ENCODE peak calls at places on chromosomes 12 and 14, in eight cellular contexts. C is right lobe of liver, O is mammary epithelial cell, K is cardiac muscle cell, Z is astrocyte, M is astrocyte of the spinal cord, Q is PC-3, F is lower leg skin. A is an unnamed sample.
A peak's percentile ranks its signal among the peaks of the same experiment; 100 is the strongest.

GRCh38 chr12:94327819-94328218 is 131.8 kb downstream of the CEP83 start:
- DNase-seq in M (no peak), F (no peak), O (peak; percentile 22), K (no peak), Z (peak; percentile 6), C (no peak), Q (no peak), A (no peak)

GRCh38 chr12:39352470-39352869 is 90.5 kb downstream of the KIF21A start:
- DNase-seq in F (no peak), M (no peak), O (no peak), Q (no peak), C (no peak), K (no peak), Z (no peak), A (no peak)

GRCh38 chr14:25570483-25570882 is 520.5 kb upstream of the STXBP6 start:
- DNase-seq in M (no peak), Q (no peak), K (no peak), C (no peak), F (no peak), O (no peak), Z (no peak), A (no peak)

GRCh38 chr14:50985816-50986396 is 41.6 kb upstream of the PYGL start:
- DNase-seq in F (no peak), Z (no peak), O (no peak), C (no peak), M (no peak), Q (no peak), K (no peak), A (no peak)

GRCh38 chr12:28063355-28063885 is 90.9 kb upstream of the PTHLH start:
- DNase-seq in O (no peak), C (no peak), Z (no peak), M (no peak), K (no peak), Q (peak; percentile 36), F (no peak), A (no peak)

GRCh38 chr14:57479197-57479596 is 14.5 kb downstream of the CCDC198 start:
- DNase-seq in Q (no peak), M (no peak), Z (no peak), O (no peak), F (no peak), K (no peak), C (no peak), A (no peak)

GRCh38 chr14:25862068-25862467 is 735.8 kb downstream of the NOVA1 start:
- DNase-seq in C (no peak), F (no peak), K (no peak), O (no peak), M (no peak), Q (no peak), Z (no peak), A (no peak)

GRCh38 chr12:60830381-60830780 is 1234.6 kb downstream of the SLC16A7 start:
- DNase-seq in Z (no peak), M (peak; percentile 1), O (peak; percentile 50), F (no peak), Q (peak; percentile 8), K (no peak), C (no peak), A (no peak)

GRCh38 chr14:54350196-54350595 is 46.6 kb upstream of the CDKN3 start:
- DNase-seq in O (no peak), C (no peak), M (peak; percentile 69), K (no peak), Q (no peak), Z (peak; percentile 18), F (no peak), A (no peak)

GRCh38 chr14:52706724-52707706 is at the start of gene PSMC6:
- DNase-seq in F (peak; percentile 99), M (peak; percentile 93), O (peak; percentile 91), Q (peak; percentile 91), Z (peak; percentile 73), K (peak; percentile 95), C (peak; percentile 98), A (peak; percentile 95)

GRCh38 chr14:65940056-65940735 is 527.7 kb downstream of the FUT8 start:
- DNase-seq in O (no peak), Z (no peak), C (no peak), K (peak; percentile 35), F (no peak), Q (peak; percentile 38), M (no peak), A (peak; percentile 57)

GRCh38 chr12:46959484-46959883 is 119.9 kb upstream of the PCED1B start:
- DNase-seq in F (no peak), C (no peak), K (no peak), Z (peak; percentile 79), Q (peak; percentile 98), O (peak; percentile 83), M (peak; percentile 75), A (no peak)

GRCh38 chr14:35155962-35156361 is 33.6 kb downstream of the PRORP start:
- DNase-seq in C (no peak), Z (peak; percentile 42), O (peak; percentile 78), Q (peak; percentile 27), F (no peak), M (peak; percentile 50), K (no peak), A (peak; percentile 59)
- H3K4me3 ChIP-seq in C (no peak overlapping the region), Z (no peak overlapping the region), O (no peak overlapping the region), Q (no peak overlapping the region), F (no peak overlapping the region), M (no peak overlapping the region), K (no peak overlapping the region), A (peak overlapping the region; percentile 4)

GRCh38 chr12:13161172-13161571 is 35.4 kb upstream of the EMP1 start:
- DNase-seq in K (no peak), M (no peak), O (no peak), Q (no peak), C (no peak), F (no peak), Z (no peak), A (no peak)
- TF ChIP-seq CTCF in K (peak; percentile 40), M (peak; percentile 49), O (peak; percentile 31), Q (peak; percentile 51), C (no peak), F (no peak), Z (peak; percentile 27), A (peak; percentile 21)

GRCh38 chr14:74084277-74085046 is at the start of the genes ALDH6A1 and LIN52:
- DNase-seq in C (peak; percentile 99), Q (peak; percentile 100), M (peak; percentile 100), K (peak; percentile 99), Z (peak; percentile 100), F (peak; percentile 100), O (peak; percentile 100), A (peak; percentile 100)

GRCh38 chr14:74081491-74081890 is 2.8 kb downstream of the ALDH6A1 start:
- DNase-seq in F (no peak), Q (no peak), M (no peak), Z (no peak), K (no peak), C (no peak), O (no peak), A (no peak)

GRCh38 chr14:74083784-74084276 is 423 bp downstream of the ALDH6A1 start:
- DNase-seq in C (no peak), M (no peak), K (no peak), O (no peak), Z (no peak), F (no peak), Q (no peak), A (no peak)

GRCh38 chr14:74085047-74085637 is 386 bp downstream of the LIN52 start:
- DNase-seq in Q (peak; percentile 21), C (no peak), F (peak; percentile 84), K (peak; percentile 36), O (peak; percentile 63), Z (peak; percentile 41), M (peak; percentile 38), A (peak; percentile 69)

DNA sequence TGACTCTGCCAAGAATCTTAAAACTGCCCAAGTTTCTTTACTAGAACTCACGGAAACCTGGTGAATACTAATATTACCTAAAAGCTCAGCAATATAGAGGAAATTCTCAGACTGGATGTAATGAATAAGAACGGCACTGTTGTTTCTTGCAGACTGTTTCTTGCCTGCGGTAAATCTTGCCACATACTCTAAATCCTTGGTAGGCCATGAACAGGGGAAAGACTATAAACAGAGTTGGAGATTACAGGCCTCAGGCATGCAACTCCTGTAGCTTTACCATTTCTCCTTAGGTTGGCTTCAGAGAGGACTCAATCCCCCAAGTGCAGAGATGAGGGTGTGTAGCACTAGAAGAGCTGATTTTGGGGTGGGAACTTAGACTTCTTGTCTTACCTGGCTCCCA is 1.1 kb downstream of the ALDH6A1 start:
- DNase-seq in Z (no peak), K (no peak), O (no peak), F (no peak), M (no peak), Q (no peak), C (no peak), A (no peak)
- H3K4me3 ChIP-seq in Z (no peak overlapping the region), K (peak overlapping the region; percentile 66), O (peak overlapping the region; percentile 76), F (no peak overlapping the region), M (no peak overlapping the region), Q (peak overlapping the region; percentile 88), C (peak overlapping the region; percentile 80), A (no peak overlapping the region)

DNA sequence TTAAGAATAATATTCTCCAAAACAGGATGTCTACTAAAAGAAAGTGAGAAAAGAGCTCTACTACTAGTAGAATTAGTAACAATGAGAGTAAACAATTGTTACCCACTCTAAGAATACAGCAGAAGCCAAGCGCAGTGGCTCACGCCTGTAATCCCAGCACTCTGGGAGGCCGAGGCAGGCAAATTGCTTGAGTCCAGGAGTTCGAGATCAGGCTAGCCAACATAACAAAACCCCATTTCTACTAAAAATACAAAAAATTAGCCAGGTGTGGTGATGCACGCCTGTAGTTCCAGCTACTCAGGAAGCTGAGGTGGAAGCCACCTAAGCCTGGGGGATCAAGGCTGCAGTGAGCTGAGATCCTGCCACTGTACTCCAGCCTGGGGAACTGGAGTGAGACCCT is 4.7 kb downstream of the DNAJC14 start:
- DNase-seq in Q (no peak), O (no peak), Z (no peak), M (no peak), C (no peak), K (no peak), F (no peak), A (no peak)
- TF ChIP-seq CTCF in Q (no peak), O (no peak), Z (no peak), M (no peak), C (no peak), K (no peak), F (no peak), A (no peak)

GRCh38 chr14:100102156-100102785 is 37.0 kb downstream of the EVL start:
- DNase-seq in M (no peak), K (no peak), C (peak; percentile 27), Z (no peak), Q (no peak), O (no peak), F (peak; percentile 25), A (no peak)
- H3K4me3 ChIP-seq in M (no peak overlapping the region), K (no peak overlapping the region), C (no peak overlapping the region), Z (no peak overlapping the region), Q (no peak overlapping the region), O (no peak overlapping the region), F (no peak overlapping the region), A (no peak overlapping the region)

GRCh38 chr14:93619176-93619793 is 169.0 kb downstream of the PRIMA1 start:
- DNase-seq in C (no peak), Q (peak; percentile 68), Z (peak; percentile 23), K (peak; percentile 77), M (peak; percentile 30), O (peak; percentile 14), F (no peak), A (peak; percentile 65)
- TF ChIP-seq CTCF in C (peak; percentile 61), Q (peak; percentile 82), Z (peak; percentile 45), K (peak; percentile 61), M (peak; percentile 57), O (peak; percentile 58), F (no peak), A (peak; percentile 66)

A was measured in GM12865.